ENCODE peak calls at places on chromosomes 6 and 20, in six cellular contexts. M is HepG2, W is H1, I is GM12891, A is GM12878, C is K562. L is an unnamed sample.

GRCh38 chr6:124036384-124036783 is 232.7 kb downstream of the NKAIN2 start:
- DNase-seq in I (no peak), C (no peak), M (no peak), W (no peak), A (no peak), L (no peak)

GRCh38 chr20:38114353-38114791 is 50.7 kb downstream of the TGM2 start:
- DNase-seq in I (no peak), C (peak), M (no peak), W (peak), A (no peak), L (no peak)

GRCh38 chr6:21665436-21666199 is 72.1 kb downstream of the SOX4 start:
- DNase-seq in W (peak), C (no peak), A (no peak), M (no peak), I (no peak), L (no peak)

GRCh38 chr6:105902401-105903031 is 183.6 kb upstream of the PRDM1 start:
- DNase-seq in C (no peak), A (no peak), I (no peak), M (no peak), W (no peak), L (no peak)

GRCh38 chr6:138862491-138862890 is 66.6 kb downstream of the ECT2L start:
- DNase-seq in W (no peak), C (no peak), M (no peak), I (no peak), A (no peak), L (no peak)

GRCh38 chr6:11043552-11043960 is 549 bp downstream of the ELOVL2 start:
- DNase-seq in I (peak), A (no peak), M (no peak), C (peak), W (peak), L (no peak)

GRCh38 chr20:59577037-59577808 is 27.1 kb upstream of the PHACTR3 start:
- DNase-seq in W (peak), I (no peak), A (no peak), C (no peak), M (no peak), L (no peak)

GRCh38 chr6:163391983-163392382 is 22.5 kb upstream of the QKI start:
- DNase-seq in W (no peak), I (no peak), C (no peak), A (no peak), M (no peak), L (no peak)

GRCh38 chr6:11218827-11219826 is 13.3 kb downstream of the NEDD9 start:
- DNase-seq in C (no peak), M (peak), W (no peak), A (no peak), I (no peak), L (no peak)

GRCh38 chr6:136658711-136659110 is 108.5 kb upstream of the MAP7 start:
- DNase-seq in C (no peak), W (no peak), A (no peak), I (no peak), M (no peak), L (no peak)

GRCh38 chr20:10537850-10538480 is 102.9 kb downstream of the SLX4IP start:
- DNase-seq in A (no peak), I (no peak), C (no peak), W (no peak), M (no peak), L (no peak)

DNA sequence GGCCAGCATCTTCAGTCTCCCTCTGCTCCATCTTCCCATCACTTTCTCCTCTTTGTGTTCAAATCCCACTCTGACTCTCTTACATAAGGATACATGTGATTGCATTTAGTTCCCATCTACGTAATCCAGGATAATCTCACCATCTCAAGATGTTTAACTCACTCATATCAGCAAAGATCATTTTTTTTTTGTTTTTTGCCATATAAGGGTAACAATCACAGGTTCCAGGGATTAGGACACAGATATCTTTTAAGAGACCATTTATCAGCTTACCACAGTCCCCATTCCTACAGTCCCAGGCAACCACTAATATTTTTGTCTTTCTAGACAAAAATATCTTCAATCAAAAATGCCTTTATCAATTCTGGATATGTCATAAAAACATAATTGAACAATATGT is 3.2 kb upstream of the TREML2 start:
- DNase-seq in W (no peak), C (no peak), M (no peak), A (no peak), I (no peak), L (no peak)
- TF ChIP-seq POLR2A in W (no peak), C (no peak), M (no peak), A (no peak), I (no peak), L (no peak)

GRCh38 chr20:8428988-8429387 is 296.9 kb downstream of the PLCB1 start:
- DNase-seq in I (no peak), A (no peak), M (no peak), C (no peak), W (no peak), L (no peak)

GRCh38 chr20:8425802-8426201 is 293.7 kb downstream of the PLCB1 start:
- DNase-seq in M (no peak), W (no peak), I (no peak), A (no peak), C (no peak), L (no peak)

GRCh38 chr20:8424010-8424409 is 291.9 kb downstream of the PLCB1 start:
- DNase-seq in W (no peak), M (no peak), A (no peak), C (no peak), I (no peak), L (no peak)

GRCh38 chr20:8424986-8425385 is 292.9 kb downstream of the PLCB1 start:
- DNase-seq in M (no peak), C (no peak), I (no peak), A (no peak), W (no peak), L (no peak)

DNA sequence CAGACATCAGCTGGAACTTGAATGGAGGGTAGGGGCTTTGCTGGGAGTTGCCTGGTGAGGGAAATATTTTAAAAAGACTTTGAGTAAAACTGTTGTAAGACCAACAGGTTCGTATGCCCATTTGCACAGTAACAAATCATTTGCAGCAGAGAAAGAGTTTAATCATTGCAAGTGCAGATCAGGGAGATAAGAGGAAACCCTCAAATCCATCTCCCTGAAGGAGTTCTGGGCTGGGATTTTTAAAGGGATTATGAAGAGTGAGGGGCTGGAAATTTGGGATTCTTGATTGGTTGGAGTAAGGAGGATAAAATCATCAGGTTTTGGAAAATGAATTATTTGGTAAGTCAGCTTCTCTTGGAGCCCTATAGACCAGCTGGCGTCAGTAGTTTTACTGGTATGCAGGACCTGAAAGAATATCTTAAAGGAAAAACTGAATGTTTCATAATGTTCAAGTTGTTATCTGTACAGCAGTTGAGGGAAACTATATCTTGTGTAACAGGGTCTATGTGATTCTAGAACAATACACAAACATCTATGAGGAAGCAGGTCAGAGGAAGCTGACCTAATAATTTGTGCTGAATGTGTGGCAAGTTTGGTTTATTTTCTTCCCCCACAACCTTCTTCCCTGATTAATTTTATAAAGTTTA is 295.5 kb downstream of the PLCB1 start:
- DNase-seq in W (no peak), A (no peak), I (no peak), C (no peak), M (no peak), L (no peak)
- TF ChIP-seq TAF1 in W (no peak), A (no peak), I (no peak), C (no peak), M (no peak), L (no peak)

DNA sequence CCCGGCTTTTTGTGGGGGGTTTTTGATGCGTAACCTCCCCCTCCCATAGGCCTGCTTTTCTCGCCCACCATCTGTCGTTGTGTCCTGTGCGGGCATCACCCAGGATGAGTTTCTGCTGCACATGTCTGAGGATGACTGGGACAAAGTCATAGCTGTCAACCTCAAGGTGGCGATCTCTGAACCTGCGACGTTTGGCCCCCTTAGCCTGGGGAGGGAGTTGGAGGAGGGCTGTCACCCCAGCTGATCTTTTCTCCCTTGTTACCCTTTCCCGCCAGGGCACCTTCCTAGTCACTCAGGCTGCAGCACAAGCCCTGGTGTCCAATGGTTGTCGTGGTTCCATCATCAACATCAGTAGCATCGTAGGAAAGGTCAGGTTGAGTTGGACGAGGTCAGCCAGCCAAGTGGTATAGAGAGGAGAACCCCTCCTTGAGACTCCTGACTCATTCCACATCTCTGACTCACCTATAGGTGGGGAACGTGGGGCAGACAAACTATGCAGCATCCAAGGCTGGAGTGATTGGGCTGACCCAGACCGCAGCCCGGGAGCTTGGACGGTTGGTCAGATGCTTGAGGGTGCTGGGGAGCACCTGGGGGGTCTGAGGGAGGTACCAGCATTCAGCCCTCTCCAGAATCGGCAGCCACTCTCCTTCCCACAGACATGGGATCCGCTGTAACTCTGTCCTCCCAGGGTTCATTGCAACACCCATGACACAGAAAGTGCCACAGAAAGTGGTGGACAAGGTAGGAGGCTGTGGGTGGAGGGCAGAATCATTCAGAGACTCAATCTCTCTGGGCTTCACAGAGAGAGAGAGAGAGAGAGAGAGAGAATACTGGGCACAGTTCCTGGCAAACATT is 944 bp downstream of the HSD17B8 start:
- DNase-seq in C (peak), M (no peak), I (no peak), A (no peak), W (no peak), L (peak)
- TF ChIP-seq POLR2AphosphoS5 in C (peak), M (no peak), I (no peak), A (no peak), W (no peak), L (no peak)

GRCh38 chr6:127118505-127119360 is at the start of gene RSPO3:
- DNase-seq in C (no peak), I (peak), A (no peak), M (no peak), W (peak), L (peak)
- TF ChIP-seq POLR2A in C (no peak), I (no peak), A (no peak), M (no peak), W (no peak), L (no peak)

GRCh38 chr6:150043501-150044412 is 18.4 kb upstream of the RAET1L start:
- DNase-seq in A (no peak), I (no peak), C (no peak), W (no peak), M (no peak), L (no peak)
- TF ChIP-seq TAF1 in A (no peak), I (no peak), C (no peak), W (no peak), M (no peak), L (no peak)

GRCh38 chr6:7300890-7301289 is 12.1 kb downstream of the SSR1 start:
- DNase-seq in I (no peak), C (no peak), A (no peak), M (no peak), W (no peak), L (no peak)
- TF ChIP-seq POLR2AphosphoS5 in I (no peak), C (no peak), A (no peak), M (no peak), W (no peak), L (no peak)

GRCh38 chr6:158707826-158708225 is 58.0 kb downstream of the SYTL3 start:
- DNase-seq in A (no peak), M (no peak), I (no peak), W (no peak), C (no peak), L (no peak)
- TF ChIP-seq POLR2A in A (no peak), M (no peak), I (no peak), W (no peak), C (no peak), L (no peak)

GRCh38 chr20:19449051-19449450 is 236.6 kb downstream of the SLC24A3 start:
- DNase-seq in M (no peak), A (no peak), I (no peak), W (no peak), C (no peak), L (no peak)

GRCh38 chr20:19453369-19453768 is 240.9 kb downstream of the SLC24A3 start:
- DNase-seq in A (no peak), I (no peak), C (no peak), W (no peak), M (no peak), L (no peak)

GRCh38 chr20:19448632-19449031 is 236.2 kb downstream of the SLC24A3 start:
- DNase-seq in A (no peak), I (no peak), W (no peak), M (no peak), C (no peak), L (no peak)

GRCh38 chr20:19453781-19454310 is 241.4 kb downstream of the SLC24A3 start:
- DNase-seq in C (no peak), I (no peak), W (no peak), M (no peak), A (no peak), L (no peak)

GRCh38 chr20:19451591-19452295 is 239.3 kb downstream of the SLC24A3 start:
- DNase-seq in M (no peak), W (no peak), C (no peak), A (no peak), I (no peak), L (no peak)
- TF ChIP-seq TAF1 in M (no peak), W (no peak), C (no peak), A (no peak), I (no peak), L (no peak)